ENCODE peak calls at places on chromosomes 13 and 19, in six cellular contexts. L is HEK293T; H is H4; M is PC-9; A is activated T-cell treated with anti-CD3 and anti-CD28 coated beads for 1 hour; W is CD8-positive, alpha-beta memory T cell. D is an unnamed sample.

GRCh38 chr19:41999071-41999877 is 5.2 kb upstream of the ATP1A3 start:
- DNase-seq in L (no peak), H (no peak), M (no peak), A (no peak), W (no peak), D (no peak)

GRCh38 chr13:31896427-31896826 is 135.1 kb upstream of the FRY start:
- DNase-seq in L (peak), H (peak), M (no peak), A (no peak), W (no peak), D (peak)

GRCh38 chr19:768424-768823 is 17.5 kb downstream of the MISP start:
- DNase-seq in L (no peak), H (no peak), M (no peak), A (no peak), W (no peak), D (no peak)

GRCh38 chr19:48194041-48194871 is 23.8 kb downstream of the ZSWIM9 start:
- DNase-seq in L (peak), H (no peak), M (no peak), A (peak), W (no peak), D (peak)

GRCh38 chr13:71759506-71760225 is 107.3 kb downstream of the DACH1 start:
- DNase-seq in L (no peak), H (no peak), M (no peak), A (no peak), W (no peak), D (no peak)

GRCh38 chr19:32674959-32675719 is at the start of gene ANKRD27:
- DNase-seq in L (peak), H (peak), M (peak), A (peak), W (peak), D (peak)

GRCh38 chr19:10805758-10806247 is 30.2 kb downstream of the TMED1 start:
- DNase-seq in L (no peak), H (no peak), M (no peak), A (no peak), W (no peak), D (no peak)

GRCh38 chr13:75357576-75358295 is 124.2 kb downstream of the TBC1D4 start:
- DNase-seq in L (peak), H (peak), M (no peak), A (peak), W (peak), D (peak)

GRCh38 chr19:1465191-1466016 is 13.6 kb downstream of the C19orf25 start:
- DNase-seq in L (no peak), H (no peak), M (no peak), A (no peak), W (no peak), D (peak)

GRCh38 chr19:1779604-1779973 is 26.3 kb downstream of the ONECUT3 start:
- DNase-seq in L (no peak), H (no peak), M (no peak), A (no peak), W (no peak), D (no peak)

GRCh38 chr19:18502633-18503294 is 19.1 kb downstream of the ELL start:
- DNase-seq in L (no peak), H (no peak), M (no peak), A (no peak), W (no peak), D (no peak)

GRCh38 chr19:38970664-38971532 is 4.6 kb downstream of the FBXO17 start:
- DNase-seq in L (no peak), H (peak), M (no peak), A (no peak), W (no peak), D (no peak)

GRCh38 chr19:16661480-16662034 is 618 bp downstream of the TMEM38A start:
- DNase-seq in L (no peak), H (no peak), M (no peak), A (no peak), W (peak), D (peak)

GRCh38 chr13:24074687-24075086 is 85.8 kb upstream of the SPATA13 start:
- DNase-seq in L (no peak), H (no peak), M (no peak), A (no peak), W (no peak), D (no peak)

GRCh38 chr13:93233997-93234416 is 7.4 kb downstream of the GPC6 start:
- DNase-seq in L (peak), H (peak), M (no peak), A (no peak), W (no peak), D (no peak)

GRCh38 chr13:75345191-75345590 is 136.8 kb downstream of the TBC1D4 start:
- DNase-seq in L (no peak), H (no peak), M (no peak), A (no peak), W (no peak), D (no peak)

GRCh38 chr13:29621401-29621800 is 25.9 kb upstream of the SLC7A1 start:
- DNase-seq in L (no peak), H (no peak), M (no peak), A (no peak), W (no peak), D (no peak)

GRCh38 chr13:105665284-105665683 is 870.2 kb downstream of the EFNB2 start:
- DNase-seq in L (no peak), H (peak), M (peak), A (no peak), W (no peak), D (no peak)

GRCh38 chr13:32142956-32143375 is 111.4 kb downstream of the FRY start:
- DNase-seq in L (no peak), H (peak), M (peak), A (no peak), W (no peak), D (no peak)

D was measured in GM13977.